ENCODE peak calls at places on chromosomes 13 and 19, in six cellular contexts. One of them, this sample, is unnamed.

GRCh38 chr13:100176781-100177389 is 88.0 kb downstream of the PCCA start:
- DNase-seq in fibroblast of pulmonary artery: peak; percentile 64
- DNase-seq in pancreas: no peak
- DNase-seq in heart right ventricle: no peak
- DNase-seq in endodermal cell: no peak
- DNase-seq in AG09309: peak; percentile 2
- DNase-seq in this sample: peak; percentile 65

GRCh38 chr19:38706792-38707511 is 37.3 kb downstream of the CAPN12 start:
- DNase-seq in heart right ventricle: no peak
- DNase-seq in fibroblast of pulmonary artery: no peak
- DNase-seq in endodermal cell: no peak
- DNase-seq in AG09309: no peak
- DNase-seq in pancreas: no peak
- DNase-seq in this sample: no peak

GRCh38 chr13:106527806-106528205 is 7.7 kb downstream of the EFNB2 start:
- DNase-seq in fibroblast of pulmonary artery: no peak
- DNase-seq in pancreas: no peak
- DNase-seq in heart right ventricle: no peak
- DNase-seq in AG09309: no peak
- DNase-seq in endodermal cell: no peak
- DNase-seq in this sample: no peak

GRCh38 chr13:93925976-93926375 is 553.5 kb downstream of the DCT start:
- DNase-seq in heart right ventricle: no peak
- DNase-seq in pancreas: no peak
- DNase-seq in AG09309: no peak
- DNase-seq in fibroblast of pulmonary artery: no peak
- DNase-seq in endodermal cell: no peak
- DNase-seq in this sample: no peak

GRCh38 chr13:28440774-28441532 is 54.0 kb downstream of the FLT1 start:
- DNase-seq in pancreas: no peak
- DNase-seq in fibroblast of pulmonary artery: no peak
- DNase-seq in AG09309: no peak
- DNase-seq in endodermal cell: no peak
- DNase-seq in heart right ventricle: no peak
- DNase-seq in this sample: no peak

GRCh38 chr19:52778811-52779210 is 7.8 kb downstream of the ZNF600 start:
- DNase-seq in pancreas: no peak
- DNase-seq in heart right ventricle: no peak
- DNase-seq in AG09309: no peak
- DNase-seq in endodermal cell: no peak
- DNase-seq in fibroblast of pulmonary artery: no peak
- DNase-seq in this sample: no peak

GRCh38 chr13:113545455-113545930 is 39.1 kb upstream of the TFDP1 start:
- DNase-seq in endodermal cell: no peak
- DNase-seq in AG09309: peak; percentile 13
- DNase-seq in pancreas: no peak
- DNase-seq in fibroblast of pulmonary artery: no peak
- DNase-seq in heart right ventricle: no peak
- DNase-seq in this sample: peak; percentile 29

GRCh38 chr13:106530209-106530906 is 5.1 kb downstream of the EFNB2 start:
- DNase-seq in pancreas: no peak
- DNase-seq in AG09309: no peak
- DNase-seq in fibroblast of pulmonary artery: no peak
- DNase-seq in heart right ventricle: no peak
- DNase-seq in endodermal cell: no peak
- DNase-seq in this sample: no peak

GRCh38 chr13:20590568-20590967 is 23.6 kb downstream of the IFT88 start:
- DNase-seq in endodermal cell: no peak
- DNase-seq in fibroblast of pulmonary artery: no peak
- DNase-seq in AG09309: no peak
- DNase-seq in pancreas: no peak
- DNase-seq in heart right ventricle: no peak
- DNase-seq in this sample: no peak

GRCh38 chr19:3335431-3336350 is 30.7 kb upstream of the NFIC start:
- DNase-seq in endodermal cell: no peak
- DNase-seq in pancreas: peak; percentile 82
- DNase-seq in AG09309: no peak
- DNase-seq in fibroblast of pulmonary artery: peak; percentile 49
- DNase-seq in heart right ventricle: peak; percentile 63
- DNase-seq in this sample: no peak

GRCh38 chr13:69092615-69093322 is 1014.9 kb upstream of the ATXN8OS start:
- DNase-seq in AG09309: no peak
- DNase-seq in heart right ventricle: no peak
- DNase-seq in endodermal cell: peak; percentile 49
- DNase-seq in fibroblast of pulmonary artery: no peak
- DNase-seq in pancreas: no peak
- DNase-seq in this sample: no peak

GRCh38 chr13:51821666-51822065 is 17.7 kb upstream of the DHRS12 start:
- DNase-seq in fibroblast of pulmonary artery: no peak
- DNase-seq in heart right ventricle: no peak
- DNase-seq in endodermal cell: no peak
- DNase-seq in AG09309: no peak
- DNase-seq in pancreas: no peak
- DNase-seq in this sample: no peak

GRCh38 chr19:45955905-45956608 is 17.6 kb downstream of the NOVA2 start:
- DNase-seq in heart right ventricle: peak; percentile 64
- DNase-seq in endodermal cell: peak; percentile 62
- DNase-seq in fibroblast of pulmonary artery: peak; percentile 93
- DNase-seq in AG09309: no peak
- DNase-seq in pancreas: no peak
- DNase-seq in this sample: peak; percentile 64

GRCh38 chr19:31539386-31539785 is 190.2 kb upstream of the TSHZ3 start:
- DNase-seq in heart right ventricle: no peak
- DNase-seq in fibroblast of pulmonary artery: no peak
- DNase-seq in pancreas: no peak
- DNase-seq in AG09309: no peak
- DNase-seq in endodermal cell: peak; percentile 4
- DNase-seq in this sample: no peak

GRCh38 chr19:40667602-40668001 is 22.8 kb downstream of the NUMBL start:
- DNase-seq in AG09309: no peak
- DNase-seq in heart right ventricle: no peak
- DNase-seq in endodermal cell: no peak
- DNase-seq in fibroblast of pulmonary artery: no peak
- DNase-seq in pancreas: no peak
- DNase-seq in this sample: no peak

GRCh38 chr13:32659736-32660135 is 73.5 kb downstream of the PDS5B start:
- DNase-seq in AG09309: no peak
- DNase-seq in endodermal cell: no peak
- DNase-seq in heart right ventricle: no peak
- DNase-seq in pancreas: no peak
- DNase-seq in fibroblast of pulmonary artery: peak; percentile 31
- DNase-seq in this sample: peak; percentile 9

GRCh38 chr13:26679411-26679810 is 81.2 kb downstream of the GPR12 start:
- DNase-seq in endodermal cell: no peak
- DNase-seq in AG09309: no peak
- DNase-seq in fibroblast of pulmonary artery: peak; percentile 56
- DNase-seq in pancreas: no peak
- DNase-seq in heart right ventricle: no peak
- DNase-seq in this sample: peak; percentile 22

GRCh38 chr13:108816381-108816780 is 187.0 kb downstream of the MYO16 start:
- DNase-seq in AG09309: no peak
- DNase-seq in endodermal cell: no peak
- DNase-seq in fibroblast of pulmonary artery: peak; percentile 18
- DNase-seq in heart right ventricle: no peak
- DNase-seq in pancreas: no peak
- DNase-seq in this sample: no peak

GRCh38 chr13:48235814-48236135 is 2.8 kb downstream of the ITM2B start:
- DNase-seq in AG09309: no peak
- DNase-seq in fibroblast of pulmonary artery: no peak
- DNase-seq in endodermal cell: no peak
- DNase-seq in pancreas: no peak
- DNase-seq in heart right ventricle: no peak
- DNase-seq in this sample: no peak

GRCh38 chr19:33406521-33407139 is 33.1 kb downstream of the CEBPG start:
- DNase-seq in pancreas: peak; percentile 62
- DNase-seq in endodermal cell: peak; percentile 97
- DNase-seq in fibroblast of pulmonary artery: peak; percentile 64
- DNase-seq in AG09309: no peak
- DNase-seq in heart right ventricle: peak; percentile 71
- DNase-seq in this sample: peak; percentile 39

GRCh38 chr19:56720281-56720680 is 48.7 kb upstream of the ZNF835 start:
- DNase-seq in heart right ventricle: peak; percentile 13
- DNase-seq in AG09309: no peak
- DNase-seq in endodermal cell: no peak
- DNase-seq in pancreas: no peak
- DNase-seq in fibroblast of pulmonary artery: no peak
- DNase-seq in this sample: no peak

GRCh38 chr19:6811906-6812305 is 39.4 kb downstream of the VAV1 start:
- DNase-seq in fibroblast of pulmonary artery: peak; percentile 83
- DNase-seq in endodermal cell: peak; percentile 59
- DNase-seq in pancreas: no peak
- DNase-seq in AG09309: peak; percentile 27
- DNase-seq in heart right ventricle: no peak
- DNase-seq in this sample: peak; percentile 16

GRCh38 chr19:48598996-48599626 is 7.4 kb upstream of the SPACA4 start:
- DNase-seq in AG09309: no peak
- DNase-seq in pancreas: no peak
- DNase-seq in fibroblast of pulmonary artery: no peak
- DNase-seq in endodermal cell: no peak
- DNase-seq in heart right ventricle: no peak
- DNase-seq in this sample: no peak

GRCh38 chr19:58572026-58572817 is 913 bp downstream of the MZF1 start:
- DNase-seq in heart right ventricle: no peak
- DNase-seq in fibroblast of pulmonary artery: no peak
- DNase-seq in AG09309: no peak
- DNase-seq in pancreas: no peak
- DNase-seq in endodermal cell: no peak
- DNase-seq in this sample: no peak

GRCh38 chr13:35478384-35479222 is 2.1 kb upstream of the MAB21L1 start:
- DNase-seq in heart right ventricle: no peak
- DNase-seq in endodermal cell: peak; percentile 78
- DNase-seq in pancreas: no peak
- DNase-seq in fibroblast of pulmonary artery: no peak
- DNase-seq in AG09309: no peak
- DNase-seq in this sample: no peak
- H3K4me3 ChIP-seq in heart right ventricle: no peak overlapping the region
- H3K4me3 ChIP-seq in endodermal cell: peak overlapping the region; percentile 69
- H3K4me3 ChIP-seq in pancreas: no peak overlapping the region
- H3K4me3 ChIP-seq in fibroblast of pulmonary artery: no peak overlapping the region
- H3K4me3 ChIP-seq in AG09309: no peak overlapping the region
- H3K4me3 ChIP-seq in this sample: no peak overlapping the region

GRCh38 chr19:35154535-35155406 is at the start of gene FXYD5:
- DNase-seq in fibroblast of pulmonary artery: peak; percentile 87
- DNase-seq in AG09309: peak; percentile 49
- DNase-seq in pancreas: peak; percentile 48
- DNase-seq in endodermal cell: peak; percentile 87
- DNase-seq in heart right ventricle: peak; percentile 74
- DNase-seq in this sample: peak; percentile 70
- TF ChIP-seq CTCF in fibroblast of pulmonary artery: peak; percentile 18
- TF ChIP-seq CTCF in AG09309: no peak
- TF ChIP-seq CTCF in pancreas: no peak
- TF ChIP-seq CTCF in endodermal cell: peak; percentile 36
- TF ChIP-seq CTCF in heart right ventricle: no peak
- TF ChIP-seq CTCF in this sample: no peak

DNA sequence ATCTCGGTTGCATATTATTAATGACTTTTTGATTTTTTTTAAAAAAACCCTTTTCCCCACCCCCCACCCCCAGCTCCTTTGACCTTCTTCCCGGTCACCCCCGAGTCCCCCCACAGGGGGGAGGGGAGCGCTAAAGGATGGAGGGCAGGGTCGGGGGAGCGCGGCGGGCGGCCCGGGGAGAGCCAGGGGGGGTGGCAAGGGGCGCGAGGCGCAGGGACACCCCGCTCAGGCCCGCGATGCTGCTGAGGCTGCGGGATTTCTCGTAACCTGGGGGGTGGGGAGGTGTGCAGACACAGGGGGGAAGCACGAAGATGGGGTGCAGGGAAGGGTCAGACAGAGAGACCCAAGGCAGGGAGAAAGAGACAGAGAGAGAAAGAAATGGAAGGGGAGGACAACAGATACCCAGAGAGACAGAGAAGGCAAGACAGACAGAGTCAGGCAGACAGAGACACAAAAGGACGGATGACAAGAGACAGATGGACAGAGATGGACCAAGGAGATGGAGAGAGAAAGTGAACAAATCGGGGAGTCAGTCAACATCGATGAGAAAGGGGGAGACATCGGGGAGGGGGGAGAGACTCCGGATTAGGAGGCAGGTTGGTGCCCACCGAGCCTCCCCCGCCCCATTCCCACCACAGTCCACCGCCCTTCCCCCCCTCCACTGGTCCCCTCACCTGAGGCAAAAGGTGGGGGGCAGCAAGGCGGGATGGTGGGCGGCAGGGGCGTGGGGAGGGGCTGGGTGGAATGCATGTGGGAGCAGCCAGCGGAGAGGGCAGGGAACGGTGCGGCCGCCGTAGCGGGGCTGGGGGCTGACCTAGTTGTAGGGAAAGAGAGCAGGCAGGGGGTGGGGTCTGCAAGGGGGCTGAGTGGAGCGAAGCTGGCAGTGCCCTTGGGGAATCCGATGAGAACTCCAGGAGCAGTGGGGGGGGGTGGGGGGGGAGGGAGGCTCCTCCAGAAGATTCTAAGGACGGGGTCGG is 14.2 kb downstream of the KCNC3 start:
- DNase-seq in endodermal cell: peak; percentile 84
- DNase-seq in AG09309: no peak
- DNase-seq in pancreas: peak; percentile 12
- DNase-seq in heart right ventricle: no peak
- DNase-seq in fibroblast of pulmonary artery: no peak
- DNase-seq in this sample: no peak
- H3K4me3 ChIP-seq in endodermal cell: peak overlapping the region; percentile 60
- H3K4me3 ChIP-seq in AG09309: no peak overlapping the region
- H3K4me3 ChIP-seq in pancreas: no peak overlapping the region
- H3K4me3 ChIP-seq in heart right ventricle: no peak overlapping the region
- H3K4me3 ChIP-seq in fibroblast of pulmonary artery: no peak overlapping the region
- H3K4me3 ChIP-seq in this sample: no peak overlapping the region

GRCh38 chr13:75566658-75567057 is 17.1 kb downstream of the UCHL3 start:
- DNase-seq in endodermal cell: no peak
- DNase-seq in AG09309: no peak
- DNase-seq in pancreas: no peak
- DNase-seq in heart right ventricle: no peak
- DNase-seq in fibroblast of pulmonary artery: peak; percentile 80
- DNase-seq in this sample: peak; percentile 67
- TF ChIP-seq CTCF in endodermal cell: peak; percentile 67
- TF ChIP-seq CTCF in AG09309: peak; percentile 42
- TF ChIP-seq CTCF in pancreas: no peak
- TF ChIP-seq CTCF in heart right ventricle: peak; percentile 43
- TF ChIP-seq CTCF in fibroblast of pulmonary artery: peak; percentile 52
- TF ChIP-seq CTCF in this sample: peak; percentile 45

GRCh38 chr19:1112254-1113208 is 8.7 kb downstream of the GPX4 start:
- DNase-seq in AG09309: no peak
- DNase-seq in fibroblast of pulmonary artery: no peak
- DNase-seq in pancreas: no peak
- DNase-seq in heart right ventricle: peak; percentile 64
- DNase-seq in endodermal cell: peak; percentile 92
- DNase-seq in this sample: no peak
- H3K4me3 ChIP-seq in AG09309: no peak overlapping the region
- H3K4me3 ChIP-seq in fibroblast of pulmonary artery: no peak overlapping the region
- H3K4me3 ChIP-seq in pancreas: no peak overlapping the region
- H3K4me3 ChIP-seq in heart right ventricle: no peak overlapping the region
- H3K4me3 ChIP-seq in endodermal cell: no peak overlapping the region
- H3K4me3 ChIP-seq in this sample: no peak overlapping the region